ENCODE peak calls at places on chromosomes 1 and 21, in four cellular contexts. One of them, this sample, is unnamed.

GRCh38 chr1:154837034-154837678 is 32.9 kb downstream of the KCNN3 start:
- DNase-seq in HepG2: no peak
- DNase-seq in K562: no peak
- DNase-seq in A549: no peak
- DNase-seq in this sample: no peak

GRCh38 chr1:1004780-1005697 is 5.1 kb upstream of the HES4 start:
- DNase-seq in HepG2: no peak
- DNase-seq in A549: no peak
- DNase-seq in K562: peak
- DNase-seq in this sample: no peak

GRCh38 chr1:231187556-231187955 is 25.7 kb downstream of the TRIM67 start:
- DNase-seq in K562: no peak
- DNase-seq in HepG2: no peak
- DNase-seq in A549: no peak
- DNase-seq in this sample: no peak

GRCh38 chr1:113429461-113430153 is 39.3 kb downstream of the MAGI3 start:
- DNase-seq in A549: no peak
- DNase-seq in K562: no peak
- DNase-seq in HepG2: no peak
- DNase-seq in this sample: no peak

GRCh38 chr1:84758968-84759491 is 68.8 kb upstream of the SSX2IP start:
- DNase-seq in K562: no peak
- DNase-seq in HepG2: no peak
- DNase-seq in A549: no peak
- DNase-seq in this sample: no peak

GRCh38 chr1:239997515-239998311 is 94.0 kb upstream of the FMN2 start:
- DNase-seq in K562: no peak
- DNase-seq in HepG2: no peak
- DNase-seq in A549: peak
- DNase-seq in this sample: peak

GRCh38 chr1:223747838-223748335 is 35.5 kb downstream of the CAPN2 start:
- DNase-seq in A549: no peak
- DNase-seq in K562: no peak
- DNase-seq in HepG2: no peak
- DNase-seq in this sample: no peak

GRCh38 chr21:43190544-43191340 is 21.9 kb downstream of the CRYAA start:
- DNase-seq in HepG2: no peak
- DNase-seq in K562: no peak
- DNase-seq in A549: no peak
- DNase-seq in this sample: peak

GRCh38 chr1:244709076-244709475 is 56.1 kb downstream of the DESI2 start:
- DNase-seq in A549: no peak
- DNase-seq in K562: no peak
- DNase-seq in HepG2: no peak
- DNase-seq in this sample: no peak

GRCh38 chr1:66438062-66438970 is 95.6 kb upstream of the SGIP1 start:
- DNase-seq in HepG2: no peak
- DNase-seq in K562: no peak
- DNase-seq in A549: no peak
- DNase-seq in this sample: no peak

GRCh38 chr21:38775733-38776132 is 30.0 kb upstream of the ETS2 start:
- DNase-seq in K562: no peak
- DNase-seq in HepG2: no peak
- DNase-seq in A549: no peak
- DNase-seq in this sample: no peak

GRCh38 chr1:198158766-198159589 is 2.2 kb downstream of the NEK7 start:
- DNase-seq in K562: peak
- DNase-seq in HepG2: peak
- DNase-seq in A549: peak
- DNase-seq in this sample: peak

GRCh38 chr1:79945391-79945790 is 938.9 kb upstream of the ADGRL4 start:
- DNase-seq in A549: no peak
- DNase-seq in K562: no peak
- DNase-seq in HepG2: no peak
- DNase-seq in this sample: no peak

GRCh38 chr21:45078371-45078770 is 4.0 kb downstream of the ADARB1 start:
- DNase-seq in A549: no peak
- DNase-seq in K562: no peak
- DNase-seq in HepG2: no peak
- DNase-seq in this sample: no peak

GRCh38 chr1:213094446-213094845 is 43.4 kb downstream of the RPS6KC1 start:
- DNase-seq in K562: no peak
- DNase-seq in A549: no peak
- DNase-seq in HepG2: peak
- DNase-seq in this sample: no peak

GRCh38 chr1:17347769-17348592 is 24.0 kb upstream of the PADI6 start:
- DNase-seq in A549: peak
- DNase-seq in HepG2: no peak
- DNase-seq in K562: peak
- DNase-seq in this sample: no peak

GRCh38 chr1:31412732-31413404 is at the start of gene SERINC2:
- DNase-seq in K562: peak
- DNase-seq in A549: peak
- DNase-seq in HepG2: no peak
- DNase-seq in this sample: peak

GRCh38 chr1:25958475-25958874 is 39.4 kb downstream of the PAFAH2 start:
- DNase-seq in K562: no peak
- DNase-seq in A549: no peak
- DNase-seq in HepG2: no peak
- DNase-seq in this sample: no peak

GRCh38 chr1:211378844-211379243 is 52.2 kb downstream of the TRAF5 start:
- DNase-seq in HepG2: no peak
- DNase-seq in K562: peak
- DNase-seq in A549: no peak
- DNase-seq in this sample: no peak

GRCh38 chr1:86714159-86714558 is 9.8 kb downstream of the SH3GLB1 start:
- DNase-seq in K562: no peak
- DNase-seq in HepG2: peak
- DNase-seq in A549: no peak
- DNase-seq in this sample: no peak

GRCh38 chr1:184075040-184076029 is 23.8 kb downstream of the TSEN15 start:
- DNase-seq in HepG2: peak
- DNase-seq in A549: peak
- DNase-seq in K562: peak
- DNase-seq in this sample: no peak

GRCh38 chr21:25708467-25709065 is 26.1 kb downstream of the ATP5PF start:
- DNase-seq in K562: peak
- DNase-seq in A549: peak
- DNase-seq in HepG2: peak
- DNase-seq in this sample: peak

GRCh38 chr1:197557302-197557701 is 218.0 kb downstream of the DENND1B start:
- DNase-seq in K562: no peak
- DNase-seq in A549: no peak
- DNase-seq in HepG2: peak
- DNase-seq in this sample: no peak

GRCh38 chr21:33762798-33763572 is 120.7 kb downstream of the ITSN1 start:
- DNase-seq in HepG2: no peak
- DNase-seq in K562: no peak
- DNase-seq in A549: no peak
- DNase-seq in this sample: no peak

GRCh38 chr1:201903135-201903534 is 14.4 kb downstream of the SHISA4 start:
- DNase-seq in A549: no peak
- DNase-seq in K562: no peak
- DNase-seq in HepG2: no peak
- DNase-seq in this sample: no peak

GRCh38 chr1:31752952-31753351 is 11.2 kb downstream of the ADGRB2 start:
- DNase-seq in HepG2: no peak
- DNase-seq in A549: no peak
- DNase-seq in K562: no peak
- DNase-seq in this sample: no peak

GRCh38 chr1:85048296-85049064 is at the start of gene MCOLN3:
- DNase-seq in A549: peak
- DNase-seq in HepG2: no peak
- DNase-seq in K562: peak
- DNase-seq in this sample: peak

GRCh38 chr1:234868296-234869147 is 258.5 kb upstream of the IRF2BP2 start:
- DNase-seq in K562: no peak
- DNase-seq in A549: no peak
- DNase-seq in HepG2: no peak
- DNase-seq in this sample: no peak

GRCh38 chr1:215501496-215501895 is 65.6 kb upstream of the KCTD3 start:
- DNase-seq in HepG2: no peak
- DNase-seq in K562: no peak
- DNase-seq in A549: no peak
- DNase-seq in this sample: no peak

GRCh38 chr1:194339451-194339850 is 1153.0 kb upstream of the B3GALT2 start:
- DNase-seq in HepG2: no peak
- DNase-seq in A549: no peak
- DNase-seq in K562: no peak
- DNase-seq in this sample: no peak

GRCh38 chr1:201408176-201408814 is 9.2 kb upstream of the LAD1 start:
- DNase-seq in HepG2: peak
- DNase-seq in K562: peak
- DNase-seq in A549: peak
- DNase-seq in this sample: peak

DNA sequence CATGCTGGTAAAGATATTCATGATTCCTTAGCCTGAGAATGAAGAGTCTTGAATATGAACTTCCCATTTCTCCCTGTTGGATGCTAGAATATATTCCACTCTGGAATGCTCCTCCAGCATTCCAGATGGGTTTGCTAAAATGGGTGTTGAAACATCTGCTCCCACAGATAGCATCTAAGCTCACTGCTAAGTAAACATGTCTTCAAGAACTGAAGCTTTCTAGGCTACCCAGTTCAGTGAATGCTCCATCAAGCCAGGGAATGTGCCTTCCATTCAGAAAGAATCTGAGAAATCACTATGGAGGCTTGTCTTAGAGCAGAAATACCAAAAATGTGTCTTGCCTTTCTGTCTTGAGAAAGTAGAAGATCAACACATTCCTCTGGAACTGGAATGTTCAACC is 81.1 kb downstream of the TNFSF18 start:
- DNase-seq in K562: no peak
- DNase-seq in HepG2: peak
- DNase-seq in A549: peak
- DNase-seq in this sample: no peak
- TF ChIP-seq HMGXB4 in K562: no peak
- TF ChIP-seq HMGXB4 in HepG2: no peak
- TF ChIP-seq HMGXB4 in A549: no peak
- TF ChIP-seq HMGXB4 in this sample: no peak

DNA sequence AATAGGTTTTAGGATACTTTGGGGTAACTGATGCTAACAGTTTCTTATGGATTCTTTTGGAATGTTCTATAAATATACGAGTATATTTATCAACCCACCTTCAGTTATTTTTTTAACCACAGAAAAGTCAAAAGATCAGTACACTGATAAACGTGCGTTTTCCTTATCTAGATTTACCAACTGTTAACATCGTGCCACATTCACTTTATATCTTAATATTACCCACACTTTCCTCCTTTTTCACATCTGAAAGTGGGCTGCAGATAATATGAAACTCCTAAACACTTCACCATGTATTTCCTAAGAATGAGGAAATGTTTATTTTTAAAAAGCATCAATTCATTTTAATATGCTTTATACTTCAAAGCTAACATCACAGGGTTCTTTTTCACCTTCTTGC is 7.7 kb downstream of the ATF6 start:
- DNase-seq in HepG2: no peak
- DNase-seq in A549: no peak
- DNase-seq in K562: no peak
- DNase-seq in this sample: no peak
- TF ChIP-seq HMGXB4 in HepG2: no peak
- TF ChIP-seq HMGXB4 in A549: no peak
- TF ChIP-seq HMGXB4 in K562: no peak
- TF ChIP-seq HMGXB4 in this sample: no peak

DNA sequence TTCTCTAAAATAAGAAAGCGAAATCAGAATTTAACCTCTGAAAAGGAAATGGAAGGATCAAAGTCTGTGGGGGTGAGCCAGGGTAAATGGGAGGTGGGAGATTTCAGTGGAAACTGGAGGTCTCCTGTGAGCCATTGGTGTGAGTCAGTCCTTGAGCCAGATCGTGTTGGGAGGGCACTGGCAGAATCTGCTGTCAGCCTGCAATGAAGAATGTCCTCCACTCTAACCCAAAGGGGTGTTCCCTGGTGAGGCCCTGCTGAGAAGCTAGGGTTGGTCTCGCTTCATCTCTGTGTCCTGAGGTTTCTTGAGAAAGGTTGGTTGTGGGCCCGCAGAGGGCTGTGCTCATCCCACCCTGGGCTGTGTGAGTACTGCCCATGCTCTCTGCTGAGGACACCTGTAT is 2.4 kb downstream of the QSOX1 start:
- DNase-seq in A549: no peak
- DNase-seq in K562: no peak
- DNase-seq in HepG2: no peak
- DNase-seq in this sample: no peak
- TF ChIP-seq HMGXB4 in A549: no peak
- TF ChIP-seq HMGXB4 in K562: no peak
- TF ChIP-seq HMGXB4 in HepG2: no peak
- TF ChIP-seq HMGXB4 in this sample: no peak

GRCh38 chr1:161730050-161730564 is 8.8 kb downstream of the FCRLB start:
- DNase-seq in A549: no peak
- DNase-seq in HepG2: no peak
- DNase-seq in K562: peak
- DNase-seq in this sample: no peak
- TF ChIP-seq HMGXB4 in A549: no peak
- TF ChIP-seq HMGXB4 in HepG2: no peak
- TF ChIP-seq HMGXB4 in K562: no peak
- TF ChIP-seq HMGXB4 in this sample: no peak

GRCh38 chr1:75992312-75992711 is 60.1 kb upstream of the ASB17 start:
- DNase-seq in HepG2: no peak
- DNase-seq in A549: no peak
- DNase-seq in K562: no peak
- DNase-seq in this sample: no peak
- TF ChIP-seq HMGXB4 in HepG2: no peak
- TF ChIP-seq HMGXB4 in A549: no peak
- TF ChIP-seq HMGXB4 in K562: no peak
- TF ChIP-seq HMGXB4 in this sample: no peak

DNA sequence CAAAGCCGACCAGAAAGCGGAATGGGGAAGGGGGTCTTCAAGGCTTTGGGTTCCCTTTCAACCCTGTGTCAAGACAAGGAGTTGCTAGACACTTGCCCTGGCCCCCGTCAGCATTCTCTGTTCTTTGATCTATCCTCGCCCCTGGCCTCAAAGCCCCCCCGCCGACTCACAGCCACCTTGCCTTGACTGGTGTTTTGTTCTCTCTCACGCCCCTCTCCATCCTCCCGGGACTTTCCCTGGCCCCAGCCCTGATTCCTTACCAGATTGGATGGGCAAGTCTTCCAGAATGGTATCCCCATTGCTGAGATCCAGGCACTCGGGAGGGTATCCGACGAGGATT is 610 bp downstream of the YOD1 start:
- DNase-seq in A549: no peak
- DNase-seq in K562: no peak
- DNase-seq in HepG2: no peak
- DNase-seq in this sample: peak
- TF ChIP-seq HMGXB4 in A549: no peak
- TF ChIP-seq HMGXB4 in K562: no peak
- TF ChIP-seq HMGXB4 in HepG2: no peak
- TF ChIP-seq HMGXB4 in this sample: no peak

DNA sequence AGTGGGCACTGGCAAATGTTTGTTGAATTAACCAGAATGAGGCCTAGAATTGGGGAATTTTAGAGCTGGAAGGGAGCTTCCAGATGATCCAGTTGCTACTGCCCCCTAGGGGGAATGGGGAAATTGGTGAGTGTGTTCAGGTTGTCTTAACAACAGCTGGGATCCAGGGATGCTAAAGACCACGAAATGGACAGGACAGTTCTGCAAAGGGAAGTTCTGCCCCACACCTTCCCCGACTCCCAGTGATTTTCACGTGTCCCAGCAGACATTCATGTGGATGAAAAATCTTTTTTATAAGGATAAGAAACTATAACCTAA is 33.9 kb downstream of the TRIM62 start:
- DNase-seq in A549: peak
- DNase-seq in K562: peak
- DNase-seq in HepG2: peak
- DNase-seq in this sample: peak
- TF ChIP-seq HMGXB4 in A549: no peak
- TF ChIP-seq HMGXB4 in K562: no peak
- TF ChIP-seq HMGXB4 in HepG2: no peak
- TF ChIP-seq HMGXB4 in this sample: no peak